ENCODE peak calls at places on chromosomes 5 and 9, in seven cellular contexts. W is omental fat pad, Z is heart right ventricle, A is GM13976, L is brain microvascular endothelial cell, N is RWPE1, C is retinal pigment epithelial cell. P is an unnamed sample.
A peak's percentile ranks its signal among the peaks of the same experiment; 100 is the strongest.

GRCh38 chr5:171450423-171451246 is 31.2 kb downstream of the FGF18 start:
- DNase-seq in Z (peak; percentile 69), C (peak; percentile 25), W (no peak), L (peak; percentile 60), N (peak; percentile 86), A (no peak), P (peak; percentile 37)

GRCh38 chr5:78731884-78732283 is 83.3 kb upstream of the LHFPL2 start:
- DNase-seq in A (no peak), C (no peak), Z (no peak), N (no peak), W (no peak), L (no peak), P (no peak)

GRCh38 chr5:107743357-107744000 is 72.7 kb upstream of the EFNA5 start:
- DNase-seq in W (no peak), C (no peak), A (no peak), L (peak; percentile 45), N (peak; percentile 81), Z (no peak), P (no peak)

GRCh38 chr5:129171194-129171944 is 76.8 kb downstream of the ISOC1 start:
- DNase-seq in C (no peak), A (no peak), Z (no peak), W (no peak), N (no peak), L (no peak), P (no peak)

GRCh38 chr9:14347408-14348224 is 33.7 kb upstream of the NFIB start:
- DNase-seq in L (peak; percentile 15), W (no peak), C (no peak), N (peak; percentile 53), Z (peak; percentile 66), A (no peak), P (no peak)

GRCh38 chr9:81656004-81656403 is 33.3 kb downstream of the TLE1 start:
- DNase-seq in Z (no peak), A (no peak), C (no peak), L (no peak), W (no peak), N (no peak), P (peak; percentile 31)

GRCh38 chr9:131358438-131359029 is 35.4 kb upstream of the PRRC2B start:
- DNase-seq in N (no peak), L (no peak), A (no peak), C (no peak), Z (no peak), W (no peak), P (no peak)

GRCh38 chr5:41156739-41157138 is 56.6 kb downstream of the C6 start:
- DNase-seq in W (no peak), C (no peak), Z (no peak), N (no peak), A (no peak), L (no peak), P (no peak)

GRCh38 chr5:173888473-173889135 is 455 bp downstream of the CPEB4 start:
- DNase-seq in Z (peak; percentile 37), L (no peak), W (no peak), N (no peak), A (no peak), C (no peak), P (no peak)

GRCh38 chr5:38553001-38553521 is 3.4 kb downstream of the LIFR start:
- DNase-seq in C (no peak), Z (no peak), W (no peak), A (no peak), L (no peak), N (no peak), P (no peak)

GRCh38 chr9:131008909-131009618 is at the start of gene LAMC3:
- DNase-seq in W (no peak), Z (no peak), C (no peak), A (no peak), L (no peak), N (peak; percentile 69), P (no peak)

GRCh38 chr5:41925555-41925946 is 470 bp downstream of the FBXO4 start:
- DNase-seq in Z (no peak), W (no peak), A (peak; percentile 44), C (no peak), N (peak; percentile 35), L (peak; percentile 10), P (no peak)

GRCh38 chr9:101235105-101235866 is 149.5 kb downstream of the BAAT start:
- DNase-seq in C (no peak), L (no peak), A (peak; percentile 8), N (peak; percentile 28), Z (no peak), W (no peak), P (no peak)

GRCh38 chr5:34660444-34660843 is 4.3 kb downstream of the RAI14 start:
- DNase-seq in N (no peak), Z (no peak), A (no peak), C (peak; percentile 94), W (no peak), L (peak; percentile 94), P (no peak)

GRCh38 chr9:135950135-135950682 is 11.0 kb downstream of the UBAC1 start:
- DNase-seq in C (no peak), Z (no peak), A (no peak), N (no peak), W (no peak), L (no peak), P (no peak)

GRCh38 chr9:126984969-126985368 is 70.4 kb downstream of the RALGPS1 start:
- DNase-seq in Z (no peak), N (peak; percentile 30), L (no peak), A (no peak), C (no peak), W (no peak), P (no peak)

GRCh38 chr5:19047277-19047676 is 940.7 kb downstream of the CDH18 start:
- DNase-seq in C (no peak), N (no peak), L (no peak), A (no peak), Z (no peak), W (no peak), P (no peak)

GRCh38 chr9:100573655-100574260 is 4.1 kb upstream of the CAVIN4 start:
- DNase-seq in L (no peak), N (peak; percentile 26), Z (no peak), W (no peak), A (no peak), C (no peak), P (no peak)

GRCh38 chr9:36993933-36994764 is 39.9 kb downstream of the PAX5 start:
- DNase-seq in W (no peak), Z (no peak), A (peak; percentile 79), C (no peak), N (no peak), L (no peak), P (no peak)

GRCh38 chr9:36988848-36989247 is 45.2 kb downstream of the PAX5 start:
- DNase-seq in C (no peak), A (no peak), W (no peak), N (no peak), L (no peak), Z (no peak), P (no peak)

GRCh38 chr9:36987891-36988290 is 46.2 kb downstream of the PAX5 start:
- DNase-seq in W (no peak), Z (no peak), A (no peak), N (peak; percentile 33), L (no peak), C (no peak), P (no peak)

GRCh38 chr9:36992501-36993316 is 41.4 kb downstream of the PAX5 start:
- DNase-seq in N (no peak), Z (no peak), A (no peak), C (no peak), W (no peak), L (no peak), P (no peak)

GRCh38 chr9:36991516-36992134 is 42.4 kb downstream of the PAX5 start:
- DNase-seq in A (no peak), N (peak; percentile 76), W (no peak), Z (no peak), L (peak; percentile 11), C (no peak), P (no peak)
- TF ChIP-seq CTCF in A (peak; percentile 61), N (peak; percentile 76), W (no peak), Z (no peak), L (peak; percentile 81), C (peak; percentile 76), P (no peak)

DNA sequence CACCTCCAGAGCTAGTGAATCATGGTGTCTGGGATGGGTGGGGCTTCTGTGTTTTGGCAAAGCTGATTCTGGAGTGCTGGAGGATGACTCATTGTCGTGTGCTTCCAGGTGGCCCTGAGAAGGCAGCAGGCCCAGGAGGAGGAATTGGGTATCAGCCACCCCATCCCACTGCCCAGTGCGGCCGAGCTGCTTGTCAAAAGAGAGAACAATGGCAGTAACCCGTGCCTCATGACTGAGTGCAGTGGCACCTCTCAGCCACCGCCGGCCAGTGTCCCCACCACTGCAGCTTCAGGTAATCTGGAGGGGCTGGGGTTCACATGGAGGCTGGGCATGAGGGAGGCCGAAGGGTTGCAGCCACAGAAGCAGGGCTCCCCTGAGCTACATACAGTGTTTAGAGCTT is 5.4 kb downstream of the DMRT1 start:
- DNase-seq in Z (no peak), N (peak; percentile 4), C (no peak), L (no peak), W (no peak), A (no peak), P (no peak)
- TF ChIP-seq CTCF in Z (no peak), N (no peak), C (no peak), L (no peak), W (no peak), A (no peak), P (no peak)

DNA sequence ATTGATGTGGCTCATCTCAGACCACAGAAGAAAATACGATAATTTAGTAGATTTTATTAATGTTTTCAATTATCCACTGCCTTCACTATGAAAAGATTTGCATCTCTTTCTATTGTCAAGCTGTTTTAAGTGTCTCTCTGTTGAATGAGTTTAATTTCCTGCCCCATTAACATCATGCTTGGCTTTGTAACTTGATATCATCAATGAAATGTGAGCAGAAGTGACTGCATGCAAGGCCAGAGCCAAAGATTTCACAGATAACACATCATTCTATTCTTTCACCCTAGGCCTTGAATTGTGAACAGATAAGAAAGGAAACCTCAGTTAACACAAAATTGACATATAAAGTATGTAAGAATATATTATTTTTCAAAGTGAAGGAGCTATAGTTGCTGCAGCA is 986.4 kb upstream of the CDH18 start:
- DNase-seq in N (no peak), W (no peak), L (no peak), C (no peak), Z (no peak), A (no peak), P (no peak)
- TF ChIP-seq CTCF in N (no peak), W (no peak), L (no peak), C (no peak), Z (no peak), A (no peak), P (no peak)

DNA sequence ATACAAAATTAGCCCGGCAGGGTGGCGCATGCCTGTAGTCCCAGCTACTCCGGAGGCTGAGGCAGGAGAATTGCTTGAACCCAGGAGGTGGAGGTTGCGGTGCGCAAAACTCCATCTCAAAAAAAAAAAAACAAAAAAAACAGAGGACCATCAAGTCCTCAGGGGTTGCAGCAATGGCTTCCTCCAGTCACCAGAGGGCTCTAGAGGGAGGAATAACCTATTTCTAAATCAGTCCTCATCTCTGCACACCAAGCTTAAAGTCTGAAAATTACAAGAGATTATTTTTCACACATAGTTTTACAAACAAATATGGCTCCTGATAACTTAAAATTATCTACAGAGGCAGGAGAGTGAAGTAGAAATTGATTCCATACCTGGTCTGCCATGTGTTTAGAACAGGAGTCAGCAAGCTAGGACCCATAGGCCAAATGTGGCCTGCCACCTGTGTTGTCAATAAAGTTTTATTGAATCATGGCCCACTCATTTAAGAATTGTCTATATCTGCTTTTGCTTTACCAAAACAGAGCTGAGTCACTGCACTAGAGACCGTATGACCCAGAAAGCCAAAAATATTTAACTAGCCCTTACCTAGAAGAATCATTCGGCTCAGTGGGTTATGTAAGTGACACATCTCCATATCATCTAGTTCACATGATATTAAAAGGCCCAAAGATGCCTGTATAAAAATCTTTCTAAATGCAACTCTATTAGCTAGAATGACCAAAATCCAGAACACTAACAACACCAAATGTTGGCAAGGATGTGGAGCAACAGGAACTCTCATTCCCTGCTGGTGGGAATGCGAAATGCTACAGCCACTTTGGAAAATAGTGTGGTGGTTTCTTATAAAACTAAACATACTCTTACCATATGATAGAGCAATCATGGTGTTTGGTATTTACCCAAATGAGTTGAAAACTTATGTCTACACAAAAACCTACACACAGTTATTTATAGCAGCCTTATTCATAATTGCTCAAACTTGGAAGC is 207.7 kb downstream of the FRMD3 start:
- DNase-seq in A (no peak), L (no peak), W (no peak), Z (no peak), N (no peak), C (no peak), P (no peak)
- TF ChIP-seq CTCF in A (no peak), L (peak; percentile 39), W (no peak), Z (no peak), N (no peak), C (peak; percentile 14), P (no peak)

P was measured in lung.